ENCODE peak calls at places on chromosomes 13 and 19, in four cellular contexts. One of them, this sample, is unnamed.

GRCh38 chr13:79936368-79937136 is 404.4 kb downstream of the SPRY2 start:
- DNase-seq in IMR-90: peak
- DNase-seq in H9: no peak
- DNase-seq in mesendoderm: peak
- DNase-seq in this sample: no peak

GRCh38 chr13:104779311-104779710 is 1713.1 kb upstream of the SLC10A2 start:
- DNase-seq in IMR-90: peak
- DNase-seq in H9: peak
- DNase-seq in mesendoderm: peak
- DNase-seq in this sample: no peak

GRCh38 chr19:33416307-33417215 is 43.1 kb downstream of the CEBPG start:
- DNase-seq in IMR-90: peak
- DNase-seq in H9: peak
- DNase-seq in mesendoderm: peak
- DNase-seq in this sample: peak

GRCh38 chr19:29294343-29294811 is 81.4 kb upstream of the UQCRFS1 start:
- DNase-seq in IMR-90: peak
- DNase-seq in H9: no peak
- DNase-seq in mesendoderm: no peak
- DNase-seq in this sample: no peak

GRCh38 chr13:45696610-45697226 is 5.4 kb upstream of the CBY2 start:
- DNase-seq in IMR-90: no peak
- DNase-seq in H9: no peak
- DNase-seq in mesendoderm: no peak
- DNase-seq in this sample: no peak

GRCh38 chr13:48579167-48579918 is 46.5 kb upstream of the RCBTB2 start:
- DNase-seq in IMR-90: no peak
- DNase-seq in H9: no peak
- DNase-seq in mesendoderm: peak
- DNase-seq in this sample: no peak

GRCh38 chr13:19805765-19806164 is 23.0 kb upstream of the PSPC1 start:
- DNase-seq in IMR-90: no peak
- DNase-seq in H9: no peak
- DNase-seq in mesendoderm: no peak
- DNase-seq in this sample: no peak

GRCh38 chr13:97295279-97296182 is 73.4 kb downstream of the MBNL2 start:
- DNase-seq in IMR-90: peak
- DNase-seq in H9: no peak
- DNase-seq in mesendoderm: no peak
- DNase-seq in this sample: no peak

GRCh38 chr13:62357887-62358645 is 942.4 kb upstream of the PCDH20 start:
- DNase-seq in IMR-90: peak
- DNase-seq in H9: peak
- DNase-seq in mesendoderm: peak
- DNase-seq in this sample: peak

GRCh38 chr13:114231886-114232285 is 2.8 kb upstream of the CDC16 start:
- DNase-seq in IMR-90: no peak
- DNase-seq in H9: no peak
- DNase-seq in mesendoderm: no peak
- DNase-seq in this sample: no peak

GRCh38 chr19:13843104-13843921 is 33.6 kb upstream of the NANOS3 start:
- DNase-seq in IMR-90: peak
- DNase-seq in H9: peak
- DNase-seq in mesendoderm: peak
- DNase-seq in this sample: peak

GRCh38 chr13:47175172-47175806 is 278.4 kb upstream of the HTR2A start:
- DNase-seq in IMR-90: peak
- DNase-seq in H9: no peak
- DNase-seq in mesendoderm: no peak
- DNase-seq in this sample: no peak

GRCh38 chr13:73702419-73703071 is 431.7 kb downstream of the KLF12 start:
- DNase-seq in IMR-90: no peak
- DNase-seq in H9: no peak
- DNase-seq in mesendoderm: peak
- DNase-seq in this sample: no peak

GRCh38 chr13:20525144-20525600 is 485 bp downstream of the CRYL1 start:
- DNase-seq in IMR-90: no peak
- DNase-seq in H9: peak
- DNase-seq in mesendoderm: peak
- DNase-seq in this sample: peak

GRCh38 chr19:13993554-13994308 is 12.4 kb downstream of the RFX1 start:
- DNase-seq in IMR-90: no peak
- DNase-seq in H9: no peak
- DNase-seq in mesendoderm: peak
- DNase-seq in this sample: no peak

GRCh38 chr19:18932216-18932841 is 8.7 kb downstream of the HOMER3 start:
- DNase-seq in IMR-90: no peak
- DNase-seq in H9: peak
- DNase-seq in mesendoderm: peak
- DNase-seq in this sample: peak

GRCh38 chr19:3378352-3379146 is 12.2 kb downstream of the NFIC start:
- DNase-seq in IMR-90: no peak
- DNase-seq in H9: no peak
- DNase-seq in mesendoderm: no peak
- DNase-seq in this sample: no peak

GRCh38 chr13:52345048-52345447 is 60.9 kb downstream of the THSD1 start:
- DNase-seq in IMR-90: peak
- DNase-seq in H9: no peak
- DNase-seq in mesendoderm: no peak
- DNase-seq in this sample: no peak

GRCh38 chr19:31231181-31231580 is 118.1 kb downstream of the TSHZ3 start:
- DNase-seq in IMR-90: peak
- DNase-seq in H9: no peak
- DNase-seq in mesendoderm: peak
- DNase-seq in this sample: no peak

GRCh38 chr19:51784922-51785690 is 9.9 kb upstream of the FPR3 start:
- DNase-seq in IMR-90: no peak
- DNase-seq in H9: no peak
- DNase-seq in mesendoderm: no peak
- DNase-seq in this sample: no peak

GRCh38 chr19:42066075-42066754 is 3.8 kb downstream of the GRIK5 start:
- DNase-seq in IMR-90: peak
- DNase-seq in H9: peak
- DNase-seq in mesendoderm: peak
- DNase-seq in this sample: peak

GRCh38 chr13:111388851-111389500 is 68.5 kb downstream of the TEX29 start:
- DNase-seq in IMR-90: no peak
- DNase-seq in H9: no peak
- DNase-seq in mesendoderm: no peak
- DNase-seq in this sample: no peak
- H4K5ac ChIP-seq in IMR-90: no peak
- H4K5ac ChIP-seq in H9: no peak
- H4K5ac ChIP-seq in mesendoderm: no peak
- H4K5ac ChIP-seq in this sample: no peak

GRCh38 chr13:110869231-110869804 is 45.6 kb downstream of the ANKRD10 start:
- DNase-seq in IMR-90: no peak
- DNase-seq in H9: no peak
- DNase-seq in mesendoderm: no peak
- DNase-seq in this sample: no peak

GRCh38 chr13:110866491-110867170 is 48.2 kb downstream of the ANKRD10 start:
- DNase-seq in IMR-90: no peak
- DNase-seq in H9: no peak
- DNase-seq in mesendoderm: no peak
- DNase-seq in this sample: no peak

GRCh38 chr13:110869805-110870706 is 44.8 kb downstream of the ANKRD10 start:
- DNase-seq in IMR-90: peak
- DNase-seq in H9: peak
- DNase-seq in mesendoderm: peak
- DNase-seq in this sample: peak

GRCh38 chr13:110867380-110867779 is 47.5 kb downstream of the ANKRD10 start:
- DNase-seq in IMR-90: no peak
- DNase-seq in H9: no peak
- DNase-seq in mesendoderm: no peak
- DNase-seq in this sample: no peak

DNA sequence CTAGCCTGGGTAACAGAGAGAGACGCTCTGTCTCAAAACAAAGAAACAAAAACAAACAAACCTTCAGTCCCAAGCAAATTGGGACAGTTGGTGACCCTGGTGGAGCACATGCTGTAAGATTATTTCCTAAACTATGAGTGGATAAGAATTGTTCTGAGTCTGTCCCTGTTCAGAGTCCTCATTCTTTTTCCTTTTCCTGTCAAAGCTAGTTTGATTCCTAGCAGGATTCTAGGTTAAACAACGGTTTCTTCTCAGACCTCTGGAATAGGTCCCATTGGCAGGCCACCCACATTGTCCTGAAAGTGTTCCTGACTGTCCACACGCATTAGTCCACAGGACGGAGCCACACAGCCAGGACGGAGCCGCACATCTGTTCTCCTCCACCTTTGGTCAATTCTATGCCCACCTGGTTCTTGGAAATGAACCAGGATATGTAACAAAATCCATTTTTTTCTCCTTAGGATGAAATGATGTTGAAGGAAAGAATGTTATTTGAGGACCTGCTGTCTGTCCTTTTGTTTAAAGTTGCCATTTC is 46.2 kb downstream of the ANKRD10 start:
- DNase-seq in IMR-90: no peak
- DNase-seq in H9: no peak
- DNase-seq in mesendoderm: no peak
- DNase-seq in this sample: no peak
- H4K5ac ChIP-seq in IMR-90: no peak
- H4K5ac ChIP-seq in H9: no peak
- H4K5ac ChIP-seq in mesendoderm: no peak
- H4K5ac ChIP-seq in this sample: no peak

GRCh38 chr13:71254384-71254783 is 612.6 kb downstream of the DACH1 start:
- DNase-seq in IMR-90: no peak
- DNase-seq in H9: no peak
- DNase-seq in mesendoderm: peak
- DNase-seq in this sample: no peak
- H4K5ac ChIP-seq in IMR-90: no peak
- H4K5ac ChIP-seq in H9: no peak
- H4K5ac ChIP-seq in mesendoderm: no peak
- H4K5ac ChIP-seq in this sample: no peak

DNA sequence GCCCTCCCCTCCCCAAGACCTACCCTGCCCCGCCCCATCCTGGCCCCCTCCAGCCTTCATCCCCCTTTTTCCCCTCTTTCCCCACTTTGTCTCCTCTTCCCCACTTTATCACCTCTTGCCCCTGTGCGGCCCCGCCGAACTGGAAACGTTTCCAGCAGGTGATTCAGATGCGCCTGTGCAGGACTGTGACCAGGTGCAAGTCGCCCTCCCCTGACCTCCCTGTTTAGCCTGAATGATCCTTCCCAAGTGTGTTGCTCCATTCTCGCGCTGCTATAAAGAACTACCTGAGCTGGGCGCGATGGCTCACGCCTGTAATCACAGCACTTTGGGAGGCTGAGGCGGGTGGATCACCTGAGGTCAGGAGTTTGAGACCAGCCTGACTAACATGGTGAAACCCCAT is 25.9 kb downstream of the ZNF791 start:
- DNase-seq in IMR-90: no peak
- DNase-seq in H9: no peak
- DNase-seq in mesendoderm: no peak
- DNase-seq in this sample: no peak
- H4K5ac ChIP-seq in IMR-90: no peak
- H4K5ac ChIP-seq in H9: no peak
- H4K5ac ChIP-seq in mesendoderm: no peak
- H4K5ac ChIP-seq in this sample: no peak

DNA sequence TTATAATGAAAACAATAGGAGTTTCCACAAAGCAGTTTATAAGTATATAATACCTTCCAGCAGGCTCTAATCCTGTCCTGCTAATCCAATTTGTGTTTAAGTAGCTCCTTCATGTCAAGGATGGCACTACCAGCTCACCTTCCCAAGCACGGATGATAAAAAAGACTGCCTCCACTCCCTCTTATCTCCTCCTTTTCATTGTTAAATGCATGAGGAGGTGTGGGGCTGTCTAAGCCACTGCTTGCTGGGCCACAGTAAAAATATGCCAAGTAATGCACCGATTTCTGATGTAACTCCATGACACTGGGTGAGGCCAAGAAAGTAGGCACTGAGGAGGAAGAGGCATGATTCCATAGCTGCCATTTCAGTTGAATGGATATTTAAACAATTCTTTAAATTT is 193.1 kb downstream of the ZIC5 start:
- DNase-seq in IMR-90: no peak
- DNase-seq in H9: no peak
- DNase-seq in mesendoderm: peak
- DNase-seq in this sample: no peak
- H4K5ac ChIP-seq in IMR-90: no peak
- H4K5ac ChIP-seq in H9: no peak
- H4K5ac ChIP-seq in mesendoderm: no peak
- H4K5ac ChIP-seq in this sample: no peak

This sample was measured in H1.